ENCODE peak calls at places on chromosomes 1 and 21, in seven cellular contexts. One of them, this sample, is unnamed.

GRCh38 chr1:31467005-31467674 is 54.1 kb downstream of the SERINC2 start:
- DNase-seq in esophagus squamous epithelium: no peak
- DNase-seq in MM.1S: no peak
- DNase-seq in thyroid gland: no peak
- DNase-seq in left ventricle myocardium inferior: no peak
- DNase-seq in heart right ventricle: no peak
- DNase-seq in uterus: no peak
- DNase-seq in this sample: no peak

GRCh38 chr21:26732442-26733221 is 112.6 kb downstream of the ADAMTS1 start:
- DNase-seq in uterus: peak; percentile 54
- DNase-seq in esophagus squamous epithelium: no peak
- DNase-seq in MM.1S: no peak
- DNase-seq in thyroid gland: peak; percentile 40
- DNase-seq in left ventricle myocardium inferior: no peak
- DNase-seq in heart right ventricle: peak; percentile 24
- DNase-seq in this sample: peak; percentile 72

GRCh38 chr1:199264283-199264682 is 625.4 kb downstream of the PTPRC start:
- DNase-seq in MM.1S: no peak
- DNase-seq in uterus: no peak
- DNase-seq in thyroid gland: no peak
- DNase-seq in esophagus squamous epithelium: no peak
- DNase-seq in left ventricle myocardium inferior: no peak
- DNase-seq in heart right ventricle: no peak
- DNase-seq in this sample: no peak

GRCh38 chr1:33161061-33161681 is 20.7 kb downstream of the TRIM62 start:
- DNase-seq in esophagus squamous epithelium: no peak
- DNase-seq in uterus: peak; percentile 69
- DNase-seq in thyroid gland: no peak
- DNase-seq in left ventricle myocardium inferior: peak; percentile 72
- DNase-seq in heart right ventricle: peak; percentile 81
- DNase-seq in MM.1S: no peak
- DNase-seq in this sample: peak; percentile 75

GRCh38 chr1:28412731-28413130 is 43.2 kb downstream of the PHACTR4 start:
- DNase-seq in esophagus squamous epithelium: no peak
- DNase-seq in heart right ventricle: no peak
- DNase-seq in left ventricle myocardium inferior: no peak
- DNase-seq in uterus: no peak
- DNase-seq in thyroid gland: no peak
- DNase-seq in MM.1S: no peak
- DNase-seq in this sample: no peak

GRCh38 chr1:94929351-94929814 is 2.5 kb upstream of the CNN3 start:
- DNase-seq in MM.1S: no peak
- DNase-seq in thyroid gland: no peak
- DNase-seq in heart right ventricle: no peak
- DNase-seq in esophagus squamous epithelium: no peak
- DNase-seq in left ventricle myocardium inferior: no peak
- DNase-seq in uterus: no peak
- DNase-seq in this sample: peak; percentile 17

GRCh38 chr1:154420172-154420571 is 15.0 kb downstream of the IL6R start:
- DNase-seq in left ventricle myocardium inferior: peak; percentile 82
- DNase-seq in heart right ventricle: peak; percentile 82
- DNase-seq in MM.1S: peak; percentile 89
- DNase-seq in esophagus squamous epithelium: no peak
- DNase-seq in uterus: peak; percentile 89
- DNase-seq in thyroid gland: peak; percentile 44
- DNase-seq in this sample: peak; percentile 73

GRCh38 chr1:61198554-61198953 is 116.2 kb downstream of the NFIA start:
- DNase-seq in heart right ventricle: no peak
- DNase-seq in thyroid gland: no peak
- DNase-seq in left ventricle myocardium inferior: no peak
- DNase-seq in MM.1S: no peak
- DNase-seq in uterus: no peak
- DNase-seq in esophagus squamous epithelium: no peak
- DNase-seq in this sample: no peak

GRCh38 chr1:68010543-68010942 is 39.9 kb downstream of the DIRAS3 start:
- DNase-seq in heart right ventricle: no peak
- DNase-seq in uterus: no peak
- DNase-seq in esophagus squamous epithelium: no peak
- DNase-seq in left ventricle myocardium inferior: no peak
- DNase-seq in thyroid gland: no peak
- DNase-seq in MM.1S: no peak
- DNase-seq in this sample: no peak

GRCh38 chr21:36945496-36946138 is 20.9 kb downstream of the HLCS start:
- DNase-seq in thyroid gland: no peak
- DNase-seq in esophagus squamous epithelium: no peak
- DNase-seq in MM.1S: peak; percentile 83
- DNase-seq in left ventricle myocardium inferior: no peak
- DNase-seq in uterus: no peak
- DNase-seq in heart right ventricle: no peak
- DNase-seq in this sample: no peak

GRCh38 chr1:215911406-215911968 is 344.4 kb downstream of the KCTD3 start:
- DNase-seq in MM.1S: no peak
- DNase-seq in uterus: no peak
- DNase-seq in left ventricle myocardium inferior: no peak
- DNase-seq in heart right ventricle: no peak
- DNase-seq in esophagus squamous epithelium: no peak
- DNase-seq in thyroid gland: no peak
- DNase-seq in this sample: no peak

GRCh38 chr1:117093091-117093534 is 28.4 kb downstream of the TRIM45 start:
- DNase-seq in left ventricle myocardium inferior: no peak
- DNase-seq in MM.1S: no peak
- DNase-seq in thyroid gland: peak; percentile 82
- DNase-seq in uterus: peak; percentile 63
- DNase-seq in heart right ventricle: no peak
- DNase-seq in esophagus squamous epithelium: no peak
- DNase-seq in this sample: no peak

GRCh38 chr1:65688215-65688566 is 104.5 kb upstream of the PDE4B start:
- DNase-seq in uterus: no peak
- DNase-seq in esophagus squamous epithelium: no peak
- DNase-seq in heart right ventricle: no peak
- DNase-seq in thyroid gland: no peak
- DNase-seq in MM.1S: no peak
- DNase-seq in left ventricle myocardium inferior: no peak
- DNase-seq in this sample: no peak

GRCh38 chr1:160078392-160079195 is 2.7 kb upstream of the KCNJ9 start:
- DNase-seq in thyroid gland: peak; percentile 29
- DNase-seq in uterus: no peak
- DNase-seq in esophagus squamous epithelium: no peak
- DNase-seq in heart right ventricle: no peak
- DNase-seq in left ventricle myocardium inferior: no peak
- DNase-seq in MM.1S: peak; percentile 63
- DNase-seq in this sample: peak; percentile 58

GRCh38 chr1:109933856-109934711 is 23.4 kb downstream of the CSF1 start:
- DNase-seq in left ventricle myocardium inferior: no peak
- DNase-seq in uterus: no peak
- DNase-seq in heart right ventricle: no peak
- DNase-seq in esophagus squamous epithelium: no peak
- DNase-seq in MM.1S: no peak
- DNase-seq in thyroid gland: no peak
- DNase-seq in this sample: no peak

GRCh38 chr1:171716620-171717019 is 25.2 kb downstream of the VAMP4 start:
- DNase-seq in esophagus squamous epithelium: no peak
- DNase-seq in thyroid gland: no peak
- DNase-seq in left ventricle myocardium inferior: no peak
- DNase-seq in uterus: no peak
- DNase-seq in MM.1S: no peak
- DNase-seq in heart right ventricle: no peak
- DNase-seq in this sample: no peak

GRCh38 chr1:28737245-28738137 is 751 bp downstream of the YTHDF2 start:
- DNase-seq in MM.1S: peak; percentile 86
- DNase-seq in left ventricle myocardium inferior: peak; percentile 24
- DNase-seq in esophagus squamous epithelium: no peak
- DNase-seq in heart right ventricle: peak; percentile 24
- DNase-seq in uterus: peak; percentile 19
- DNase-seq in thyroid gland: peak; percentile 44
- DNase-seq in this sample: peak; percentile 73

GRCh38 chr1:205286335-205286950 is 35.1 kb downstream of the NUAK2 start:
- DNase-seq in left ventricle myocardium inferior: no peak
- DNase-seq in heart right ventricle: no peak
- DNase-seq in uterus: no peak
- DNase-seq in esophagus squamous epithelium: no peak
- DNase-seq in thyroid gland: no peak
- DNase-seq in MM.1S: peak; percentile 95
- DNase-seq in this sample: no peak

GRCh38 chr1:230109066-230109465 is 42.0 kb downstream of the GALNT2 start:
- DNase-seq in esophagus squamous epithelium: no peak
- DNase-seq in left ventricle myocardium inferior: no peak
- DNase-seq in thyroid gland: no peak
- DNase-seq in uterus: no peak
- DNase-seq in MM.1S: no peak
- DNase-seq in heart right ventricle: no peak
- DNase-seq in this sample: no peak
- H3K4me1 ChIP-seq in esophagus squamous epithelium: peaks cover 42% of the 10 kb centered on the region
- H3K4me1 ChIP-seq in left ventricle myocardium inferior: peaks cover 65% of the 10 kb centered on the region
- H3K4me1 ChIP-seq in thyroid gland: peaks cover 36% of the 10 kb centered on the region
- H3K4me1 ChIP-seq in uterus: peaks cover 3% of the 10 kb centered on the region
- H3K4me1 ChIP-seq in MM.1S: peaks cover 81% of the 10 kb centered on the region
- H3K4me1 ChIP-seq in heart right ventricle: peaks cover 8% of the 10 kb centered on the region
- H3K4me1 ChIP-seq in this sample: peaks cover 28% of the 10 kb centered on the region

GRCh38 chr1:114764689-114765088 is 6.9 kb upstream of the CSDE1 start:
- DNase-seq in MM.1S: no peak
- DNase-seq in left ventricle myocardium inferior: no peak
- DNase-seq in thyroid gland: no peak
- DNase-seq in heart right ventricle: no peak
- DNase-seq in esophagus squamous epithelium: no peak
- DNase-seq in uterus: no peak
- DNase-seq in this sample: no peak
- TF ChIP-seq CTCF in MM.1S: no peak
- TF ChIP-seq CTCF in left ventricle myocardium inferior: peak; percentile 8
- TF ChIP-seq CTCF in thyroid gland: no peak
- TF ChIP-seq CTCF in heart right ventricle: no peak
- TF ChIP-seq CTCF in esophagus squamous epithelium: no peak
- TF ChIP-seq CTCF in uterus: no peak
- TF ChIP-seq CTCF in this sample: no peak

GRCh38 chr1:24921938-24922662 is 8.0 kb downstream of the RUNX3 start:
- DNase-seq in heart right ventricle: no peak
- DNase-seq in left ventricle myocardium inferior: no peak
- DNase-seq in MM.1S: no peak
- DNase-seq in thyroid gland: no peak
- DNase-seq in uterus: no peak
- DNase-seq in esophagus squamous epithelium: no peak
- DNase-seq in this sample: no peak
- H3K4me1 ChIP-seq in heart right ventricle: no peaks in the 10 kb centered on the region
- H3K4me1 ChIP-seq in left ventricle myocardium inferior: peaks cover 6% of the 10 kb centered on the region
- H3K4me1 ChIP-seq in MM.1S: peaks cover 14% of the 10 kb centered on the region
- H3K4me1 ChIP-seq in thyroid gland: no peaks in the 10 kb centered on the region
- H3K4me1 ChIP-seq in uterus: no peaks in the 10 kb centered on the region
- H3K4me1 ChIP-seq in esophagus squamous epithelium: peaks cover 12% of the 10 kb centered on the region
- H3K4me1 ChIP-seq in this sample: no peaks in the 10 kb centered on the region

GRCh38 chr1:201898992-201899391 is 10.3 kb downstream of the SHISA4 start:
- DNase-seq in uterus: no peak
- DNase-seq in esophagus squamous epithelium: no peak
- DNase-seq in left ventricle myocardium inferior: no peak
- DNase-seq in MM.1S: no peak
- DNase-seq in heart right ventricle: no peak
- DNase-seq in thyroid gland: peak; percentile 95
- DNase-seq in this sample: no peak

GRCh38 chr1:201898240-201898894 is 9.7 kb downstream of the SHISA4 start:
- DNase-seq in thyroid gland: no peak
- DNase-seq in left ventricle myocardium inferior: no peak
- DNase-seq in heart right ventricle: no peak
- DNase-seq in esophagus squamous epithelium: no peak
- DNase-seq in uterus: no peak
- DNase-seq in MM.1S: no peak
- DNase-seq in this sample: no peak

GRCh38 chr1:201895913-201896807 is 7.5 kb downstream of the SHISA4 start:
- DNase-seq in esophagus squamous epithelium: no peak
- DNase-seq in MM.1S: peak; percentile 91
- DNase-seq in heart right ventricle: peak; percentile 91
- DNase-seq in left ventricle myocardium inferior: peak; percentile 89
- DNase-seq in uterus: peak; percentile 95
- DNase-seq in thyroid gland: peak; percentile 87
- DNase-seq in this sample: peak; percentile 92

GRCh38 chr1:201895120-201895665 is 6.5 kb downstream of the SHISA4 start:
- DNase-seq in thyroid gland: no peak
- DNase-seq in esophagus squamous epithelium: no peak
- DNase-seq in MM.1S: no peak
- DNase-seq in uterus: no peak
- DNase-seq in left ventricle myocardium inferior: no peak
- DNase-seq in heart right ventricle: no peak
- DNase-seq in this sample: no peak

DNA sequence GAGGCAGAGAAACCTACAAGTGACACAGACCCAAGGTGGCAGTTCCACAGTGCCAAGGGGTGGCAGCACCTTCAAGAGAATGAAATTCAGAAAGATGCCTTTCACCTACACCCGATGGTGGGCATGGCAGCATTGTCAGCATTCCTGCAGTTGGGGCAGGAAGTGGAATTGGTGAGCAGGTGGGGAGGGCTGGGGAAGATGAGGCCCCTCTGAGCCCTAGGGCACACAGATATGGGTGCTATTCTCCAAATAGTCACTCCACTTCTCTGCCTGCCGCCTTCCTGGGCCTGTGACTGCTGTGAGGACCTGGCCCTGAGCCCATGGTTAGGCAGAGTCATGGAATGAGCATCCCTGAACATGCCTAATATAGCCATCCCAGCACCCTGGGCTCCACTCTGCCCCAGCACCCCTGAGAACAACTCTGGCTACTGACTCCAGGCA is 8.3 kb downstream of the SHISA4 start:
- DNase-seq in thyroid gland: peak; percentile 25
- DNase-seq in left ventricle myocardium inferior: peak; percentile 58
- DNase-seq in MM.1S: peak; percentile 69
- DNase-seq in uterus: peak; percentile 63
- DNase-seq in heart right ventricle: no peak
- DNase-seq in esophagus squamous epithelium: no peak
- DNase-seq in this sample: no peak
- TF ChIP-seq CTCF in thyroid gland: no peak
- TF ChIP-seq CTCF in left ventricle myocardium inferior: no peak
- TF ChIP-seq CTCF in MM.1S: peak; percentile 47
- TF ChIP-seq CTCF in uterus: no peak
- TF ChIP-seq CTCF in heart right ventricle: peak; percentile 28
- TF ChIP-seq CTCF in esophagus squamous epithelium: no peak
- TF ChIP-seq CTCF in this sample: no peak

DNA sequence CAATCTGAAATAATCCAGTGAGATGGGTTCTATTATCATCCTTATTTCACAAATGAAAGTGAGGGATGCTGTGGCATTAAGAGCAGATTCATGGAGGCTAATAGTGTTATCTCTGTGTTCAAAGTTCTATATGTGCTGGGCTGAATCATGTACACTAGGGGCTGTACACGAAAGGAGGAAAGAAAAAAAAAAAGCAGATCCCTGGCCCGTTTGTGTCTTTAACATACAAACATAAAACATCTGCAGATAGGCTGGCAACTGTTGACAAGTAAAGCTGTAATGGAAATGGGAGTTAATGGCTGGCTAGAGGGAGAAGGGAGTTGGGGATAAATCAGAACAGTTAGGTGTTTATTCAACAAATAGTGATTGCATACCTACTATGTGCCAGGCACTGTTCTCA is 3.1 kb downstream of the WNT2B start:
- DNase-seq in heart right ventricle: no peak
- DNase-seq in left ventricle myocardium inferior: no peak
- DNase-seq in MM.1S: no peak
- DNase-seq in esophagus squamous epithelium: no peak
- DNase-seq in uterus: no peak
- DNase-seq in thyroid gland: no peak
- DNase-seq in this sample: no peak
- H3K4me1 ChIP-seq in heart right ventricle: peaks cover 6% of the 10 kb centered on the region
- H3K4me1 ChIP-seq in left ventricle myocardium inferior: peaks cover 34% of the 10 kb centered on the region
- H3K4me1 ChIP-seq in MM.1S: no peaks in the 10 kb centered on the region
- H3K4me1 ChIP-seq in esophagus squamous epithelium: peaks cover 20% of the 10 kb centered on the region
- H3K4me1 ChIP-seq in uterus: no peaks in the 10 kb centered on the region
- H3K4me1 ChIP-seq in thyroid gland: peaks cover 9% of the 10 kb centered on the region
- H3K4me1 ChIP-seq in this sample: peaks cover 6% of the 10 kb centered on the region

GRCh38 chr1:218164111-218164929 is 120.8 kb upstream of the RRP15 start:
- DNase-seq in thyroid gland: peak; percentile 40
- DNase-seq in esophagus squamous epithelium: no peak
- DNase-seq in uterus: no peak
- DNase-seq in heart right ventricle: peak; percentile 32
- DNase-seq in MM.1S: peak; percentile 93
- DNase-seq in left ventricle myocardium inferior: peak; percentile 28
- DNase-seq in this sample: peak; percentile 57
- TF ChIP-seq CTCF in thyroid gland: peak; percentile 20
- TF ChIP-seq CTCF in esophagus squamous epithelium: no peak
- TF ChIP-seq CTCF in uterus: no peak
- TF ChIP-seq CTCF in heart right ventricle: peak; percentile 31
- TF ChIP-seq CTCF in MM.1S: peak; percentile 46
- TF ChIP-seq CTCF in left ventricle myocardium inferior: peak; percentile 30
- TF ChIP-seq CTCF in this sample: no peak